ENCODE peak calls at places on chromosomes 7 and 10, in four cellular contexts. P is neural progenitor cell; E is CD8-positive, alpha-beta T cell; C is pancreas. H is an unnamed sample.

GRCh38 chr7:96740130-96740529 is 30.5 kb upstream of the SEM1 start:
- DNase-seq in P (no peak), C (no peak), E (no peak), H (no peak)

GRCh38 chr10:79405221-79405994 is 40.0 kb downstream of the ZCCHC24 start:
- DNase-seq in E (no peak), C (no peak), P (no peak), H (no peak)

GRCh38 chr7:123729217-123729578 is 19.6 kb downstream of the WASL start:
- DNase-seq in E (no peak), C (no peak), P (no peak), H (no peak)

GRCh38 chr7:16668049-16668858 is 22.3 kb downstream of the BZW2 start:
- DNase-seq in C (peak; percentile 37), E (no peak), P (no peak), H (peak; percentile 39)

GRCh38 chr7:155338632-155339320 is 41.1 kb downstream of the INSIG1 start:
- DNase-seq in P (no peak), C (no peak), E (peak; percentile 44), H (no peak)

GRCh38 chr7:40765633-40766032 is 630.8 kb downstream of the SUGCT start:
- DNase-seq in E (no peak), P (no peak), C (no peak), H (no peak)

GRCh38 chr7:597348-598178 is 77.9 kb upstream of the PDGFA start:
- DNase-seq in E (no peak), P (no peak), C (no peak), H (no peak)

GRCh38 chr10:27388761-27389399 is 115.2 kb upstream of the RAB18 start:
- DNase-seq in E (no peak), P (no peak), C (no peak), H (no peak)

GRCh38 chr7:130430841-130431713 is 9.7 kb downstream of the CEP41 start:
- DNase-seq in P (no peak), E (no peak), C (no peak), H (no peak)

GRCh38 chr10:86668297-86669165 is at the start of gene LDB3:
- DNase-seq in C (no peak), P (peak; percentile 58), E (no peak), H (no peak)

GRCh38 chr7:148276291-148277041 is 314.1 kb upstream of the C7orf33 start:
- DNase-seq in E (no peak), P (no peak), C (no peak), H (no peak)

GRCh38 chr10:44830022-44830421 is 81.1 kb upstream of the TMEM72 start:
- DNase-seq in P (no peak), E (no peak), C (no peak), H (no peak)

GRCh38 chr7:113710310-113711106 is 208.3 kb downstream of the PPP1R3A start:
- DNase-seq in C (peak; percentile 15), E (peak; percentile 23), P (peak; percentile 83), H (peak; percentile 72)

GRCh38 chr7:75727881-75728592 is 10.7 kb downstream of the HIP1 start:
- DNase-seq in P (no peak), E (peak; percentile 45), C (peak; percentile 57), H (no peak)

GRCh38 chr7:119010635-119011034 is 786.1 kb downstream of the ANKRD7 start:
- DNase-seq in E (no peak), C (no peak), P (no peak), H (no peak)

GRCh38 chr10:133286366-133286765 is 9.7 kb upstream of the ADAM8 start:
- DNase-seq in E (no peak), C (no peak), P (no peak), H (no peak)

GRCh38 chr7:47347986-47348385 is 233.9 kb downstream of the TNS3 start:
- DNase-seq in P (no peak), E (no peak), C (no peak), H (no peak)

GRCh38 chr7:47945261-47946015 is 2.8 kb downstream of the PKD1L1 start:
- DNase-seq in E (peak; percentile 79), P (peak; percentile 79), C (peak; percentile 58), H (peak; percentile 88)

GRCh38 chr10:89853796-89854195 is 152.4 kb downstream of the KIF20B start:
- DNase-seq in P (peak; percentile 55), E (no peak), C (no peak), H (no peak)

GRCh38 chr10:127921751-127922140 is 14.8 kb downstream of the PTPRE start:
- DNase-seq in C (no peak), E (no peak), P (no peak), H (no peak)

GRCh38 chr10:127923646-127924045 is 16.7 kb downstream of the PTPRE start:
- DNase-seq in P (no peak), C (no peak), E (no peak), H (no peak)

GRCh38 chr10:127921075-127921750 is 14.3 kb downstream of the PTPRE start:
- DNase-seq in E (no peak), C (no peak), P (no peak), H (no peak)

GRCh38 chr10:127922206-127922605 is 15.3 kb downstream of the PTPRE start:
- DNase-seq in C (no peak), E (no peak), P (no peak), H (no peak)

GRCh38 chr10:127922675-127923366 is 15.9 kb downstream of the PTPRE start:
- DNase-seq in P (no peak), C (peak; percentile 38), E (no peak), H (no peak)
- H3K4me3 ChIP-seq in P (no peak overlapping the region), C (no peak overlapping the region), E (no peak overlapping the region), H (no peak overlapping the region)

DNA sequence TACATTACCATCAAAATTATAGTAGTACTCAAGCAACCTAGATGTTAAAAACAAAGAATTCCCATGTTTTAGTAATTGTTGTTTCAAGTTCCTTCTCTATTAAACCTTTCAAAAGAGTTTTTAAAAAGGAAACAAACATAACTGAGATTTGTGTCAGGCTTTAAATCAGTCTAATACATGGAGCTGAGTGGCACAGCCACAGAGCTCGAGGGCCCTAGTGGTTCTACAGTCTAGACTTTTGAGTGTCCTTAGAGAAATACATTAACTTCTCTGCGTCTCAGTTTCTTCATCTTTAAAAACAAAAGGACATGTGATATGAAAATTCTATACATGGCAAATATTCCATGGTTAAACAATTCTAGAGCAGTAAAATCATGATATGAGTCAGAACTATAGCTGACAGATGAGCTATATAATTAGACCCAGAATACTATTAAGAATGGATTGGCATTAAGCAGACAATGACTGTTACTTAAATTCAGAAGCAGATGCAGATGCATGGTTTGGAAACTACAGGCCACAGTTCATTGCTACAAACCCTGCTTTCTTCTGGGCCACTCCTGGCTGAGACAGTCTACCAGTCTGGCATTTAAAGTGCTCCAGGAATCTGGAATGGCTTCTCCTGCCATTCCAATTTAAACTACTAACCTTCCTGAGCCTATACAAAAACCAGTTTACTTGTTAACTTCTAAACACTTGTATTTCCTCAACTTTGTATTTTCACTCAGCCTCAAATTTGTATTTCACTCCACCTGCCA is 77.4 kb downstream of the EPC1 start:
- DNase-seq in E (no peak), P (no peak), C (no peak), H (no peak)
- H3K36me3 ChIP-seq in E (peaks cover 47% of the 10 kb centered on the region), P (peaks cover 36% of the 10 kb centered on the region), C (peaks cover 11% of the 10 kb centered on the region), H (peaks cover 38% of the 10 kb centered on the region)

DNA sequence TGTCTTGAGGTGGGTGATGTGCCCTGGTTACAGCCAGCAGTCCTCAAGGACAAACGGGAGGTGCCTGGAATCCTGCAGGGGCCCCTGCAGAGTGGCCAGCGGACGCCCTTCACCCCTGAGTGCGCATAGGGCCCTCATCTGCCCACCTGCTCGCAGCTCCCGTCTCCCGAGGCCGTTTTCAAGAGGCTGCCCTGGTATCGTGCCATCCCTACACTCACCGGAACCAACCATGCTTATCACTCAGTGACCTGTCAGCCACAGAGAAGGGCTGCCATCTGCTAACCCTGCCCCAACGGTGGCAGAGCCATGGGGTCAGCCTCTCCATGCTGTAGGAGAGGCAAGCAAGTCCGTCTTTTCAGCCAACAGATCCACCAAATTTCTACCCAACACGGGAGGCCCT is 122.0 kb downstream of the FAM53B start:
- DNase-seq in C (no peak), P (no peak), E (no peak), H (no peak)
- H3K4me1 ChIP-seq in C (no peaks in the 10 kb centered on the region), P (peaks cover 10% of the 10 kb centered on the region), E (peaks cover 45% of the 10 kb centered on the region), H (no peaks in the 10 kb centered on the region)

GRCh38 chr7:115008465-115009114 is 86.7 kb downstream of the MDFIC start:
- DNase-seq in C (peak; percentile 44), E (no peak), P (no peak), H (no peak)
- H3K4me3 ChIP-seq in C (no peak overlapping the region), E (no peak overlapping the region), P (no peak overlapping the region), H (no peak overlapping the region)

DNA sequence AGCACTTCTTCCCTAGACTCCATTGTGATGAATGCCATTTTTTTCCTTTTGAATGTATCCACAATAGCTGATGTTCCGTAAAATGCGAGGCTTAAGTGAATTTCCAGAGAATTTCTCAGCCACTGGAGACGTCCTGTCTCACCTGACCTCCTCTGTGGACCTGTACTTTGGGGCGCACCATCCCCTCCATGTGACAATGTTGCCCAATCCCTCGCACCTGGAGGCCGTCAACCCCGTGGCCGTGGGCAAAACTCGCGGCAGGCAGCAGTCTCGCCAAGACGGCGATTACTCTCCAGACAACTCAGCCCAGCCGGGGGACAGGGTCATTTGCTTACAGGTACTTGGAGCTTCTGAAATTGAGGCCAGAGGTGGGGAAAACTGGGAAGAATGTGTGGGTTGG is 20.2 kb downstream of the DHTKD1 start:
- DNase-seq in C (no peak), P (no peak), E (no peak), H (no peak)
- H3K36me3 ChIP-seq in C (no peaks in the 10 kb centered on the region), P (no peaks in the 10 kb centered on the region), E (peaks cover 12% of the 10 kb centered on the region), H (peaks cover 90% of the 10 kb centered on the region)

DNA sequence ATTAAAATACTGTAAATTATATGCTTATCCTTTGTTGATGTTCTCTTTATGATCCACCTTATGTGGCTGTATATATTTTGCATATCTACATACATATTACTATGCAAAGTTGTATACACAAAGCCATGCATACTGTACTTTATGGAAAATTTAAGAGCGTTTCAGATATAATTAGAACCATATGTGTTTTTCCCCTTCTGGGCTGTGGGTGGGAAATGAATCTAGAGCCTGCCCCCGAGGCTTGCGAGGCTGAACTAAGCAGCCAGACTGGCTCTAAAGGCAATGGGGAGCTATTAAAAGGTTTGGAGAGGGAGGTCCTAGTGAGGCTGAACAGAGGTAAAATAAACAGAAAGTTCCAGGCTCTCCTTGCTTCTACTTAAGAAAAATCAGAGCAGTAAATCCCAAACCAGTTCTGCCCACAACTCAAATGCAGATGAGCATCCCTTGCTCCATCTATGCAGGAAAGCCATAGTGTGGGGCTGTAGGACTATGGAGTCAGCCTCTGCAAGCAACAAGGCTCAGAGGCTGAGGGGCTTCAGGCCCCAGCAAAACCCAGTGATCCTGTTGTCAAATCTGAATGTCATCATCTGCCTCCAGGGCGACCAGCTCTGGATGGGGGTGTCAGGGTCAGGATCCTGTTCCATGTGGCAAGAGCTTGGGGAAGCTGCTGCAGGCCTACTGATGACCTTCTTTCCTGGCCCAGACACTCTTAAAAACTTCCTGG is 14.1 kb upstream of the DDIT4 start:
- DNase-seq in C (no peak), E (no peak), P (no peak), H (peak; percentile 84)
- H3K4me1 ChIP-seq in C (peaks cover 48% of the 10 kb centered on the region), E (peaks cover 80% of the 10 kb centered on the region), P (peaks cover 71% of the 10 kb centered on the region), H (peaks cover 40% of the 10 kb centered on the region)

H was measured in HAP-1.